ENCODE peak calls at places on chromosomes 4 and X, in four cellular contexts. One of them, this sample, is unnamed.

GRCh38 chrX:27728291-27728690 is 79.5 kb upstream of the MAGEB10 start:
- DNase-seq in stimulated activated CD4-positive, alpha-beta T cell treated with anti-CD3 and anti-CD28 coated beads, Interleukin-4, amount 100 ng/mL, for 4 hours: no peak
- DNase-seq in G401: no peak
- DNase-seq in foreskin keratinocyte: peak; percentile 72
- DNase-seq in this sample: no peak

GRCh38 chrX:9352683-9353430 is 112.0 kb upstream of the TBL1X start:
- DNase-seq in stimulated activated CD4-positive, alpha-beta T cell treated with anti-CD3 and anti-CD28 coated beads, Interleukin-4, amount 100 ng/mL, for 4 hours: peak; percentile 16
- DNase-seq in G401: no peak
- DNase-seq in foreskin keratinocyte: no peak
- DNase-seq in this sample: no peak

GRCh38 chr4:116480486-116480990 is 604.8 kb downstream of the TRAM1L1 start:
- DNase-seq in stimulated activated CD4-positive, alpha-beta T cell treated with anti-CD3 and anti-CD28 coated beads, Interleukin-4, amount 100 ng/mL, for 4 hours: no peak
- DNase-seq in G401: no peak
- DNase-seq in foreskin keratinocyte: no peak
- DNase-seq in this sample: no peak

GRCh38 chrX:120282697-120283096 is 28.6 kb downstream of the TMEM255A start:
- DNase-seq in stimulated activated CD4-positive, alpha-beta T cell treated with anti-CD3 and anti-CD28 coated beads, Interleukin-4, amount 100 ng/mL, for 4 hours: no peak
- DNase-seq in G401: no peak
- DNase-seq in foreskin keratinocyte: peak; percentile 22
- DNase-seq in this sample: no peak

GRCh38 chr4:120536884-120537283 is 385.6 kb downstream of the PRDM5 start:
- DNase-seq in stimulated activated CD4-positive, alpha-beta T cell treated with anti-CD3 and anti-CD28 coated beads, Interleukin-4, amount 100 ng/mL, for 4 hours: no peak
- DNase-seq in G401: no peak
- DNase-seq in foreskin keratinocyte: no peak
- DNase-seq in this sample: no peak

GRCh38 chrX:19576742-19577141 is 61.4 kb upstream of the MAP3K15 start:
- DNase-seq in stimulated activated CD4-positive, alpha-beta T cell treated with anti-CD3 and anti-CD28 coated beads, Interleukin-4, amount 100 ng/mL, for 4 hours: no peak
- DNase-seq in G401: no peak
- DNase-seq in foreskin keratinocyte: no peak
- DNase-seq in this sample: no peak

GRCh38 chr4:128286474-128287158 is 997 bp downstream of the PGRMC2 start:
- DNase-seq in stimulated activated CD4-positive, alpha-beta T cell treated with anti-CD3 and anti-CD28 coated beads, Interleukin-4, amount 100 ng/mL, for 4 hours: peak; percentile 22
- DNase-seq in G401: peak; percentile 37
- DNase-seq in foreskin keratinocyte: peak; percentile 69
- DNase-seq in this sample: peak; percentile 30

GRCh38 chrX:1727531-1728027 is 112.7 kb downstream of the ASMT start:
- DNase-seq in stimulated activated CD4-positive, alpha-beta T cell treated with anti-CD3 and anti-CD28 coated beads, Interleukin-4, amount 100 ng/mL, for 4 hours: no peak
- DNase-seq in G401: no peak
- DNase-seq in foreskin keratinocyte: peak; percentile 79
- DNase-seq in this sample: no peak

GRCh38 chr4:84220990-84221389 is 278.1 kb downstream of the NKX6-1 start:
- DNase-seq in stimulated activated CD4-positive, alpha-beta T cell treated with anti-CD3 and anti-CD28 coated beads, Interleukin-4, amount 100 ng/mL, for 4 hours: no peak
- DNase-seq in G401: no peak
- DNase-seq in foreskin keratinocyte: no peak
- DNase-seq in this sample: no peak

GRCh38 chr4:70838400-70838971 is 1.2 kb downstream of the GRSF1 start:
- DNase-seq in stimulated activated CD4-positive, alpha-beta T cell treated with anti-CD3 and anti-CD28 coated beads, Interleukin-4, amount 100 ng/mL, for 4 hours: no peak
- DNase-seq in G401: peak; percentile 15
- DNase-seq in foreskin keratinocyte: peak; percentile 8
- DNase-seq in this sample: no peak

GRCh38 chrX:9767375-9767774 is 1.7 kb upstream of the GPR143 start:
- DNase-seq in stimulated activated CD4-positive, alpha-beta T cell treated with anti-CD3 and anti-CD28 coated beads, Interleukin-4, amount 100 ng/mL, for 4 hours: no peak
- DNase-seq in G401: no peak
- DNase-seq in foreskin keratinocyte: no peak
- DNase-seq in this sample: no peak

GRCh38 chr4:1209821-1210220 is 37.4 kb upstream of the SPON2 start:
- DNase-seq in stimulated activated CD4-positive, alpha-beta T cell treated with anti-CD3 and anti-CD28 coated beads, Interleukin-4, amount 100 ng/mL, for 4 hours: no peak
- DNase-seq in G401: peak; percentile 23
- DNase-seq in foreskin keratinocyte: no peak
- DNase-seq in this sample: no peak

GRCh38 chr4:106707776-106708603 is 328.1 kb downstream of the DKK2 start:
- DNase-seq in stimulated activated CD4-positive, alpha-beta T cell treated with anti-CD3 and anti-CD28 coated beads, Interleukin-4, amount 100 ng/mL, for 4 hours: no peak
- DNase-seq in G401: no peak
- DNase-seq in foreskin keratinocyte: no peak
- DNase-seq in this sample: no peak

GRCh38 chr4:106746451-106746850 is 289.7 kb downstream of the DKK2 start:
- DNase-seq in stimulated activated CD4-positive, alpha-beta T cell treated with anti-CD3 and anti-CD28 coated beads, Interleukin-4, amount 100 ng/mL, for 4 hours: no peak
- DNase-seq in G401: no peak
- DNase-seq in foreskin keratinocyte: peak; percentile 32
- DNase-seq in this sample: no peak

GRCh38 chr4:47686294-47686872 is 151.5 kb downstream of the CORIN start:
- DNase-seq in stimulated activated CD4-positive, alpha-beta T cell treated with anti-CD3 and anti-CD28 coated beads, Interleukin-4, amount 100 ng/mL, for 4 hours: peak; percentile 42
- DNase-seq in G401: peak; percentile 8
- DNase-seq in foreskin keratinocyte: peak; percentile 33
- DNase-seq in this sample: no peak

GRCh38 chrX:152904151-152905080 is 6.5 kb downstream of the ZNF185 start:
- DNase-seq in stimulated activated CD4-positive, alpha-beta T cell treated with anti-CD3 and anti-CD28 coated beads, Interleukin-4, amount 100 ng/mL, for 4 hours: peak; percentile 8
- DNase-seq in G401: peak; percentile 37
- DNase-seq in foreskin keratinocyte: no peak
- DNase-seq in this sample: no peak

GRCh38 chr4:151195801-151196200 is 81.2 kb upstream of the PRSS48 start:
- DNase-seq in stimulated activated CD4-positive, alpha-beta T cell treated with anti-CD3 and anti-CD28 coated beads, Interleukin-4, amount 100 ng/mL, for 4 hours: no peak
- DNase-seq in G401: peak; percentile 31
- DNase-seq in foreskin keratinocyte: peak; percentile 93
- DNase-seq in this sample: no peak

GRCh38 chrX:41923925-41924693 is 755 bp upstream of the CASK start:
- DNase-seq in stimulated activated CD4-positive, alpha-beta T cell treated with anti-CD3 and anti-CD28 coated beads, Interleukin-4, amount 100 ng/mL, for 4 hours: peak; percentile 33
- DNase-seq in G401: peak; percentile 77
- DNase-seq in foreskin keratinocyte: peak; percentile 54
- DNase-seq in this sample: peak; percentile 59

GRCh38 chr4:102250341-102250740 is 94.9 kb downstream of the SLC39A8 start:
- DNase-seq in stimulated activated CD4-positive, alpha-beta T cell treated with anti-CD3 and anti-CD28 coated beads, Interleukin-4, amount 100 ng/mL, for 4 hours: no peak
- DNase-seq in G401: no peak
- DNase-seq in foreskin keratinocyte: no peak
- DNase-seq in this sample: no peak

GRCh38 chrX:113009005-113009404 is 168.4 kb upstream of the AMOT start:
- DNase-seq in stimulated activated CD4-positive, alpha-beta T cell treated with anti-CD3 and anti-CD28 coated beads, Interleukin-4, amount 100 ng/mL, for 4 hours: no peak
- DNase-seq in G401: no peak
- DNase-seq in foreskin keratinocyte: no peak
- DNase-seq in this sample: no peak

GRCh38 chrX:118189628-118190027 is 73.0 kb upstream of the KLHL13 start:
- DNase-seq in stimulated activated CD4-positive, alpha-beta T cell treated with anti-CD3 and anti-CD28 coated beads, Interleukin-4, amount 100 ng/mL, for 4 hours: no peak
- DNase-seq in G401: no peak
- DNase-seq in foreskin keratinocyte: no peak
- DNase-seq in this sample: no peak

GRCh38 chr4:16034010-16034829 is 49.6 kb downstream of the PROM1 start:
- DNase-seq in stimulated activated CD4-positive, alpha-beta T cell treated with anti-CD3 and anti-CD28 coated beads, Interleukin-4, amount 100 ng/mL, for 4 hours: no peak
- DNase-seq in G401: no peak
- DNase-seq in foreskin keratinocyte: no peak
- DNase-seq in this sample: no peak

GRCh38 chr4:3343358-3343757 is 50.5 kb downstream of the RGS12 start:
- DNase-seq in stimulated activated CD4-positive, alpha-beta T cell treated with anti-CD3 and anti-CD28 coated beads, Interleukin-4, amount 100 ng/mL, for 4 hours: no peak
- DNase-seq in G401: no peak
- DNase-seq in foreskin keratinocyte: no peak
- DNase-seq in this sample: no peak

GRCh38 chr4:92304636-92305035 is 870 bp downstream of the GRID2 start:
- DNase-seq in stimulated activated CD4-positive, alpha-beta T cell treated with anti-CD3 and anti-CD28 coated beads, Interleukin-4, amount 100 ng/mL, for 4 hours: no peak
- DNase-seq in G401: peak; percentile 59
- DNase-seq in foreskin keratinocyte: peak; percentile 10
- DNase-seq in this sample: peak; percentile 21

GRCh38 chr4:159191989-159192388 is 89.1 kb downstream of the RAPGEF2 start:
- DNase-seq in stimulated activated CD4-positive, alpha-beta T cell treated with anti-CD3 and anti-CD28 coated beads, Interleukin-4, amount 100 ng/mL, for 4 hours: no peak
- DNase-seq in G401: no peak
- DNase-seq in foreskin keratinocyte: peak; percentile 68
- DNase-seq in this sample: peak; percentile 27

GRCh38 chrX:119762718-119763117 is 4.3 kb downstream of the SOWAHD start:
- DNase-seq in stimulated activated CD4-positive, alpha-beta T cell treated with anti-CD3 and anti-CD28 coated beads, Interleukin-4, amount 100 ng/mL, for 4 hours: no peak
- DNase-seq in G401: no peak
- DNase-seq in foreskin keratinocyte: peak; percentile 7
- DNase-seq in this sample: no peak